ENCODE peak calls at places on chromosomes 7 and 10, in four cellular contexts. Q is GM23248, P is Peyer's patch, N is psoas muscle. K is an unnamed sample.
A peak's percentile ranks its signal among the peaks of the same experiment; 100 is the strongest.

GRCh38 chr7:104453190-104453589 is 124.8 kb downstream of the LHFPL3 start:
- DNase-seq in Q (no peak), P (no peak), N (no peak), K (no peak)

GRCh38 chr10:2914741-2915140 is 152.6 kb upstream of the PFKP start:
- DNase-seq in Q (no peak), P (no peak), N (no peak), K (no peak)

GRCh38 chr7:143385891-143386781 is 5.0 kb downstream of the ZYX start:
- DNase-seq in Q (peak; percentile 19), P (peak; percentile 73), N (peak; percentile 64), K (no peak)

GRCh38 chr7:75642810-75643486 is 95.8 kb downstream of the HIP1 start:
- DNase-seq in Q (peak; percentile 73), P (peak; percentile 78), N (no peak), K (no peak)

GRCh38 chr7:152522551-152522950 is 86.7 kb upstream of the KMT2C start:
- DNase-seq in Q (no peak), P (no peak), N (peak; percentile 61), K (no peak)

GRCh38 chr10:102422586-102423129 is 2.0 kb downstream of the FBXL15 start:
- DNase-seq in Q (peak; percentile 92), P (peak; percentile 91), N (peak; percentile 91), K (peak; percentile 59)

GRCh38 chr7:101870361-101871062 is 53.1 kb downstream of the CUX1 start:
- DNase-seq in Q (no peak), P (no peak), N (no peak), K (no peak)

GRCh38 chr7:156903232-156903909 is 10.4 kb upstream of the LMBR1 start:
- DNase-seq in Q (peak; percentile 32), P (peak; percentile 63), N (peak; percentile 65), K (peak; percentile 80)

GRCh38 chr10:86284355-86285105 is 82.1 kb downstream of the GRID1 start:
- DNase-seq in Q (no peak), P (no peak), N (no peak), K (no peak)

GRCh38 chr7:28725911-28726310 is 232.2 kb downstream of the TRIL start:
- DNase-seq in Q (peak; percentile 61), P (no peak), N (no peak), K (no peak)

GRCh38 chr7:76318488-76319353 is 16.2 kb downstream of the HSPB1 start:
- DNase-seq in Q (peak; percentile 96), P (peak; percentile 91), N (peak; percentile 90), K (peak; percentile 83)

GRCh38 chr7:116591202-116592040 is 66.6 kb downstream of the CAV1 start:
- DNase-seq in Q (peak; percentile 59), P (no peak), N (no peak), K (no peak)

GRCh38 chr7:112132123-112132694 is 74.0 kb downstream of the DOCK4 start:
- DNase-seq in Q (no peak), P (no peak), N (no peak), K (no peak)

GRCh38 chr7:138328215-138328614 is 131.8 kb upstream of the TRIM24 start:
- DNase-seq in Q (no peak), P (no peak), N (no peak), K (no peak)

GRCh38 chr10:61779950-61780659 is 117.4 kb downstream of the CABCOCO1 start:
- DNase-seq in Q (peak; percentile 91), P (peak; percentile 62), N (peak; percentile 58), K (peak; percentile 72)

GRCh38 chr10:17675638-17676037 is 31.7 kb downstream of the STAM start:
- DNase-seq in Q (peak; percentile 48), P (no peak), N (no peak), K (no peak)

GRCh38 chr7:6612819-6613218 is 2.6 kb upstream of the ZNF853 start:
- DNase-seq in Q (no peak), P (no peak), N (no peak), K (no peak)

GRCh38 chr10:7956508-7956907 is 98.0 kb upstream of the GATA3 start:
- DNase-seq in Q (peak; percentile 84), P (no peak), N (no peak), K (no peak)

GRCh38 chr10:9786101-9786500 is 1231.6 kb upstream of the CELF2 start:
- DNase-seq in Q (peak; percentile 63), P (no peak), N (no peak), K (no peak)

GRCh38 chr10:127441350-127442219 is 107.5 kb upstream of the NPS start:
- DNase-seq in Q (no peak), P (no peak), N (no peak), K (no peak)

GRCh38 chr10:59176241-59177030 is at the start of gene PHYHIPL:
- DNase-seq in Q (peak; percentile 23), P (peak; percentile 58), N (peak; percentile 40), K (peak; percentile 11)
- H3K4me3 ChIP-seq in Q (peak within 1 kb of the TSS; percentile 35), P (no peak within 1 kb of the TSS), N (peak within 1 kb of the TSS; percentile 58), K (peak within 1 kb of the TSS; percentile 23)

DNA sequence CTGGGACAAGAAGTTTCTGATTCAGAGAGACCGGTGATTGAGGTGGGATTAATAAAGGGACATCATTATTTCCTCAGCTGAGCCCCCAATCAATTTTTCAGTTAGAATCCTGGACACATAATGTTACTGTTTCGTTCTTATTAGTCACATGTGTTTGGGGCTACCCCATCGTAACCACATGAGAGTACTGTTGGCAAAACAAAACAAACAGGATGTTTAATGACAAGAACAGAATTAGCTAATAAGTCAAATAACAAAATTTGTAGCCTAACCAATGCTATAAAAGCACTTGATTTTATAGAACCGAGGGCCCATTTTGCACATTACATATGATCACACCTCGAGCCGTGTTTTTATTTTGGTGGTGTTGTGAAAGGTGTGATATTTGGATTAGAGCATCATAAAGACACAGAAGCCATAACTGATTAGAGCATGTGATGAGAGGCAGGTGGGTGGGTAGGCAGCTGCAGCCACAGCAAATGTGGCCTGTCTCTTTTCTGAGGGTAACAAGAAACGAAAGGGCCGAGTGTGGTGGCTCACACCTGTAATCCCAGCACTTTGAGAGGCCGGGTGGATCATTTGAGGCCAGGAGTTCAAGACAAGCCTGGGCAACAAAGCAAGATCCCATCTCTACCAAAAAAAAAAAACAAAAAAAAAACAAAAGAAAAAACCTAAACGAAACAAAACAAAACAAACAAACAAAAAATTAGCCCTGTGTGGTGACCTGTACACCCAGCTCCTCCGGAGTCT is 1.8 kb upstream of the VWC2 start:
- DNase-seq in Q (no peak), P (no peak), N (no peak), K (no peak)
- H3K27me3 ChIP-seq in Q (peaks cover 36% of the 10 kb centered on the region), P (peaks cover 14% of the 10 kb centered on the region), N (peaks cover 3% of the 10 kb centered on the region), K (peaks cover 32% of the 10 kb centered on the region)

DNA sequence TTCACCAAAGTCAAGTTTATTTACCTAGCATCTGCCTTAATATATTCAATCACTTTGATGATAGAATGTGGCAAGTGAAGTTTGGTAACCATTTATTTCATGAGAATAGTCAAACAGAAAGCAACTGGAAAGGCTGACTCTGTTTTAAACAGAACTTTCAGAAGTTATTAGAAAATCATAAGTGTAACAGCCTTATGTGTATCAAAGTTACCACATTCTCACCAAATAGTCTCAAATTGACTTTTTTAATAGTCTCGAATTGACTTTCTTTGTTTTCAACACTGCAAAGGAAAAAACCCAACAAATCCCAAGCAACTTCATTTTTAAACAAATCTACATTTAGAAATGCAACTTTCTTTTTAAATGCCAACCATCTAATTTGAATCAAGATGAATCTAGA is 29.5 kb downstream of the NAMPT start:
- DNase-seq in Q (no peak), P (no peak), N (no peak), K (no peak)
- H3K36me3 ChIP-seq in Q (peaks cover 54% of the 10 kb centered on the region), P (peaks cover 4% of the 10 kb centered on the region), N (peaks cover 17% of the 10 kb centered on the region), K (peaks cover 30% of the 10 kb centered on the region)

DNA sequence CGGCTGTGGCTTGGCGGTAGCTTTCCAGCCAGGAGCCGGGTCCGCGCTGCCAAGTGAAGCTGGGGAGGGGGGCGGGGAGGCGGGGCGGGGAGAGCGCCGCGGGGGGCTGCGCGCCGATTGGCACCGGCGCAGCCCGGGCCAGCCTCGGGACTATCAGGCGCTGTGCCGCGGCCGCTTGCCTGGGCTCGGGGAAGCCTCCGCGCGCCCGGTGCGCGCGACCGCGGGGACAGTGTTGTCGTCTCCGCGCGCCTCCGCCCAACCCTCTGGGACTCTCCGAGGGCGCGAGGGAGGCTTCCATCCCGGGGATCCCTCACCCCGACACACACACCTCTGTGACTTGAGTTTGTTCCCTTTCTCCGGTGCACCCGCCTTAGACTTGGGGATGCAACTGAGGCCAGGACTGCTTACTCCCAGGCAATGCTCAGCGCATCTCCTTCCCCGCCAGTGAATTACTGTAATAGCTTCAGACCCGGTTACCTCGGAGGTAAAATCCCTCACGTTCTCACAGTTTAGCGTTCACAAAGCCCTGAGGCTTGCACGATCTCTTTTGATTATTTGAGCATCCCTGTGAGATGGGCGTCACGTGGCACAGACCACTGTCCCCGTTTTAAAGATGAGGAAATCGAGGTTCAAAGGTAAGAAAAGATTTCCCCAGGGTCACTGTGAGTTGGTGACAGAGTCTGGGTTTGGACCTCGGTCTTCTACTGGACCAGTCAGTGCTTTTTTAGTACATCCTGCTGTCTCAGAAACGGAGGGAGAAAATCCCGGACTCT is at the start of gene NKX1-2:
- DNase-seq in Q (peak; percentile 12), P (no peak), N (no peak), K (peak; percentile 43)
- H3K4me3 ChIP-seq in Q (no peak within 1 kb of the TSS), P (peak within 1 kb of the TSS; percentile 22), N (peak within 1 kb of the TSS; percentile 56), K (peak within 1 kb of the TSS; percentile 36)

DNA sequence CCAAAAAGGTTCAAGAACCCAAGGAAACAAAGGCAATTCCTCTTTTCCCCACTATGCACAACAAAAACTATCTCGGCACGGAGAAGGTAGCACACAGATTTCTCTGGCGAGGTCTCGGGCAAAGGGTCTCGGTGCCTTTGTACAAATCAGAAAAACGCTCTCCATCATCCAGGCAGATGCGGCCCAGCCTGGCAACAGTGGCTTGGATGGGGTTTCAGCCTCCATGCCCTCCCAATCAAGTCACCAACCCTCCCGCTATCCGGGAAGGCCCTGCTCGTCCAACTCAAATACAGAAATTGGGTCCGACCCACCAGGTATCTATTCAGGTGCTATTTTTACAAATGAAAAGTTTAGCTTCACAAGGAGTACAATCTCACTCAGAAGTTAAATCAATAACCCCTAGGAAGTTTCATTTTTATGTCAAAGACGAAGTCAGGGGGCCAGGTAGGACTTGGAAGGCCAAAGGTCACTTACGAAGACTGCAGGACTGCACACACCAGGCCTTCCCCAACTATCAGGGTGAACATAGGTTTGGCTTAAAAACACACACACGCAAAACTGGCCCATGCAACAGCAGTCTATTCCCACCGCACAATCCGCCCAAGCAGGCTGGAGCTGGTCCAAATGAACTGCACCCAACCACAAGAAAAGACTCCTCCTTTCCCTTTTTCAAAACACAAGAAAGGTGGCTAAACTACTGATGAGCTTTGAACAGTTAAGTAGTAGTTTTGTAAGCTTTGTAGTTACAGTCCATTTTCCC is 43.0 kb downstream of the GNA12 start:
- DNase-seq in Q (peak; percentile 73), P (peak; percentile 49), N (peak; percentile 68), K (no peak)
- H3K27me3 ChIP-seq in Q (no peaks in the 10 kb centered on the region), P (no peaks in the 10 kb centered on the region), N (no peaks in the 10 kb centered on the region), K (no peaks in the 10 kb centered on the region)

DNA sequence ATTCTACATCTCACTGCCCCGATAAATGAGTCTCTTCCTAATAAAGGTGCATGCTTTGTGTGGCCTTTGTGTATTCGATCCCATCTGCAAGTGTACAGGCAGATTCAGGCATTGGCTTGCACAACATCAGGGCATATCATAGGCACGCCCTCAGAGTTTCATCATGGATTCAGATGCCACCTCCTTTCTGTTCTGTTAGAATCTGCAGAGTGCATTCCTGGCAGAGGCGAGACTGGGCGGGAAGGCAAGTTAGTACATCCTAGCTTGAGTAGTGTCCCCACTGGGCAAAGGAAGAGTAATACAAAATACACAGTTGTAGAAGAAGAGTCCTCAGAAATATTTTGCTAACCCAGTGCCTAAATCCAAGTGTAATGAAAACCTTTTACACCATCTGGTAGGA is 346.5 kb upstream of the GALNT17 start:
- DNase-seq in Q (no peak), P (peak; percentile 21), N (no peak), K (no peak)
- H3K36me3 ChIP-seq in Q (peaks cover 15% of the 10 kb centered on the region), P (no peaks in the 10 kb centered on the region), N (peaks cover 17% of the 10 kb centered on the region), K (peaks cover 23% of the 10 kb centered on the region)

GRCh38 chr7:155497149-155497901 is 39.4 kb downstream of the EN2 start:
- DNase-seq in Q (no peak), P (no peak), N (no peak), K (no peak)
- H3K4me3 ChIP-seq in Q (no peak overlapping the region), P (no peak overlapping the region), N (no peak overlapping the region), K (no peak overlapping the region)